ENCODE peak calls at places on chromosomes 12 and 14, in six cellular contexts. B is heart right ventricle, M is psoas muscle, T is body of pancreas, J is stomach, H is vagina. R is an unnamed sample. For H3K4me1, the result is how much of the 10 kb centered on the place peaks cover.

GRCh38 chr12:47988073-47989022 is 15.9 kb downstream of the COL2A1 start:
- DNase-seq in H (no peak), M (no peak), T (no peak), B (no peak), J (no peak), R (no peak)

GRCh38 chr14:44030963-44031362 is 476.1 kb downstream of the FSCB start:
- DNase-seq in B (no peak), T (no peak), M (no peak), H (no peak), J (no peak), R (no peak)

GRCh38 chr12:77070382-77071294 is 5.3 kb upstream of the E2F7 start:
- DNase-seq in T (no peak), B (no peak), J (no peak), M (no peak), H (no peak), R (no peak)

GRCh38 chr12:56358836-56359532 is 923 bp downstream of the STAT2 start:
- DNase-seq in T (no peak), H (no peak), J (no peak), B (no peak), M (no peak), R (no peak)

GRCh38 chr12:22626429-22626828 is 1.5 kb downstream of the ETNK1 start:
- DNase-seq in B (no peak), M (no peak), J (no peak), T (no peak), H (no peak), R (no peak)

GRCh38 chr12:104957388-104958008 is 592 bp downstream of the SLC41A2 start:
- DNase-seq in T (no peak), M (no peak), H (no peak), J (peak), B (peak), R (no peak)

GRCh38 chr12:114685320-114685781 is 1.4 kb upstream of the TBX3 start:
- DNase-seq in M (no peak), J (no peak), H (no peak), T (no peak), B (no peak), R (no peak)

GRCh38 chr12:57166971-57167371 is 19.6 kb upstream of the LRP1-AS start:
- DNase-seq in T (no peak), J (no peak), H (no peak), B (no peak), M (no peak), R (no peak)

GRCh38 chr12:105562727-105563072 is 232.2 kb downstream of the C12orf75 start:
- DNase-seq in J (peak), H (no peak), M (no peak), B (no peak), T (no peak), R (no peak)

GRCh38 chr14:42884100-42884499 is 1277.4 kb downstream of the LRFN5 start:
- DNase-seq in J (no peak), M (no peak), T (no peak), B (no peak), H (no peak), R (no peak)

GRCh38 chr12:124566181-124567034 is 1.0 kb downstream of the NCOR2 start:
- DNase-seq in J (peak), M (peak), B (peak), T (peak), H (peak), R (peak)

GRCh38 chr12:125079084-125079483 is 13.8 kb downstream of the AACS start:
- DNase-seq in J (no peak), M (peak), H (no peak), T (no peak), B (no peak), R (no peak)

GRCh38 chr14:35470775-35471174 is 63.2 kb upstream of the INSM2 start:
- DNase-seq in J (no peak), M (no peak), B (no peak), T (no peak), H (no peak), R (no peak)

GRCh38 chr14:38605193-38606114 is 349.6 kb upstream of the CLEC14A start:
- DNase-seq in H (no peak), B (no peak), T (no peak), J (no peak), M (no peak), R (no peak)

GRCh38 chr12:117499759-117500485 is 138.5 kb upstream of the NOS1 start:
- DNase-seq in T (peak), J (no peak), B (no peak), H (no peak), M (no peak), R (no peak)

GRCh38 chr12:117501066-117501465 is 139.6 kb upstream of the NOS1 start:
- DNase-seq in T (no peak), B (no peak), H (no peak), J (no peak), M (no peak), R (no peak)

GRCh38 chr12:117502633-117503032 is 141.2 kb upstream of the NOS1 start:
- DNase-seq in H (no peak), B (no peak), M (no peak), T (no peak), J (no peak), R (no peak)

GRCh38 chr12:117502233-117502632 is 140.8 kb upstream of the NOS1 start:
- DNase-seq in B (no peak), H (no peak), J (no peak), M (no peak), T (no peak), R (no peak)

GRCh38 chr12:117501470-117501869 is 140.0 kb upstream of the NOS1 start:
- DNase-seq in J (peak), T (peak), M (no peak), B (peak), H (no peak), R (peak)
- H3K4me3 ChIP-seq in J (no peak), T (no peak), M (no peak), B (no peak), H (no peak), R (no peak)

DNA sequence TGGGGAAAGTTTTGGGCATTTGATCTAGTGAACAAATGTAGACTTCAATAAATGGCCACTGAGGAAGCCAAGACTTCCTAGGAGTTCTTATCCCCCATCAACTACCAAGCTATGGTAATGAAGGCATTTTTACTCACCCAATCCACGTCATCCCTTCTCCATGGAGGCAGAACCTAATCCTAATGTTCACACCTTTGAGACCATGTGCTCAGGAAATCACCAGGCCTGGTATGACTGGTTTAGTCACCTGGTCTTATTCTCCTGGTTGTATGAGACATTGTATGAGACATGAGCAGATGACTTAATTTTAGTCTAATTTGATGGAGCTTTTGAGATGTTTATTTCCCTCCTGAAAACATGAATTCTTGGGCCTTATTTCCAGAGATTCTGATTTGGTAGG is 88.6 kb downstream of the PAX9 start:
- DNase-seq in J (no peak), T (no peak), B (no peak), M (no peak), H (no peak), R (no peak)
- H3K4me1 ChIP-seq in J (under half), T (under half), B (under half), M (under half), H (under half), R (under half)

GRCh38 chr14:51507556-51508511 is 143.9 kb upstream of the FRMD6 start:
- DNase-seq in M (peak), H (no peak), J (no peak), B (peak), T (peak), R (peak)
- H3K4me3 ChIP-seq in M (no peak), H (no peak), J (no peak), B (no peak), T (no peak), R (no peak)

GRCh38 chr14:93974833-93975232 is 1.5 kb downstream of the ASB2 start:
- DNase-seq in B (peak), H (no peak), T (no peak), J (no peak), M (peak), R (no peak)

GRCh38 chr14:93975791-93976476 is 436 bp downstream of the ASB2 start:
- DNase-seq in M (peak), B (no peak), J (no peak), T (no peak), H (no peak), R (no peak)

GRCh38 chr14:93973607-93974006 is 2.8 kb downstream of the ASB2 start:
- DNase-seq in T (no peak), B (no peak), H (no peak), J (no peak), M (peak), R (no peak)

GRCh38 chr14:93972618-93973205 is 3.7 kb downstream of the ASB2 start:
- DNase-seq in M (no peak), B (no peak), H (no peak), J (no peak), T (no peak), R (no peak)

GRCh38 chr14:93974299-93974698 is 2.1 kb downstream of the ASB2 start:
- DNase-seq in J (no peak), B (no peak), M (no peak), H (no peak), T (no peak), R (no peak)
- H3K4me1 ChIP-seq in J (under half), B (under half), M (under half), H (under half), T (under half), R (under half)

GRCh38 chr14:20328705-20329104 is 4.4 kb downstream of the CCNB1IP1 start:
- DNase-seq in M (no peak), T (no peak), B (no peak), J (no peak), H (no peak), R (no peak)
- H3K4me3 ChIP-seq in M (no peak), T (no peak), B (no peak), J (no peak), H (no peak), R (no peak)

DNA sequence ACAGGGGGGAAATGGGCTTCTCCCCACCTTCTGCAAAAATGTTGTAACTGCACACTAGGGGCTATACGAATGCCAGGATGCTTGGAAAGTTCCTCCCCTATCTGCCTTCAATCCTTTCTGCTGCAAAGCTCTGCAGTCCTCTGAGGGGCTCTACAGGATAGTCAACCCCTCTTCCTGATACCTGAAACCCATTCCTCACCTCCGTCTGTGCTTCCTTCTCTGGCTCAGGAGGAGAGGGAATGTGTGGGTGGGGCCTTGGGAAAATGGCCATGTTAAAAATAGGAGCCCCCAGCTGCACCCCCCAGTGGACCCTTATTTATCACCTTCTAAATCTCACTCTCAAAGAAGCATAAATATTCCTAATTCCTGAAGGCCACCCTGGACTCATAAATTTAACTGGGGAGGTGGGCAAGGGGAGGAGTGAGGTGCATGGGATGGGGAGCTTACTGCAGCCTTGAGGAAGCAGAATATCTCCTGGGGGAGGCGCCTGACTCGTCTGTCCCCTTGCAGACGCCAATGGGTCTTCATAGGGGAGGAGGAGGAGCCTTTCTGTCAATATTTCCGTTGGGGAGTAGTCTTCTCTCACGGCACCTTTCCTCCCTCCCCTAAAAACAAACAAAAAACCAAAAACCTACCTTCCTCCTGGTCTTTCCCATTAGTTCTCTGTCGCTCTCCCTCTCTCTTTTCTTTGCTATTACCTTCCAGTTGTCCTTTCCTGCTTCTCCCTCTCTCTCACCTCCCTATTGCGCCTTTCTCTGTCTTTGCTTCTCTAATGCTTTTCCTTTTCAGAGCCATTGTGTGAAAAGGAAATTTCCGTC is 6.3 kb downstream of the GPR84 start:
- DNase-seq in B (no peak), H (no peak), M (no peak), T (no peak), J (no peak), R (no peak)
- H3K4me1 ChIP-seq in B (under half), H (under half), M (under half), T (half or more), J (under half), R (under half)

DNA sequence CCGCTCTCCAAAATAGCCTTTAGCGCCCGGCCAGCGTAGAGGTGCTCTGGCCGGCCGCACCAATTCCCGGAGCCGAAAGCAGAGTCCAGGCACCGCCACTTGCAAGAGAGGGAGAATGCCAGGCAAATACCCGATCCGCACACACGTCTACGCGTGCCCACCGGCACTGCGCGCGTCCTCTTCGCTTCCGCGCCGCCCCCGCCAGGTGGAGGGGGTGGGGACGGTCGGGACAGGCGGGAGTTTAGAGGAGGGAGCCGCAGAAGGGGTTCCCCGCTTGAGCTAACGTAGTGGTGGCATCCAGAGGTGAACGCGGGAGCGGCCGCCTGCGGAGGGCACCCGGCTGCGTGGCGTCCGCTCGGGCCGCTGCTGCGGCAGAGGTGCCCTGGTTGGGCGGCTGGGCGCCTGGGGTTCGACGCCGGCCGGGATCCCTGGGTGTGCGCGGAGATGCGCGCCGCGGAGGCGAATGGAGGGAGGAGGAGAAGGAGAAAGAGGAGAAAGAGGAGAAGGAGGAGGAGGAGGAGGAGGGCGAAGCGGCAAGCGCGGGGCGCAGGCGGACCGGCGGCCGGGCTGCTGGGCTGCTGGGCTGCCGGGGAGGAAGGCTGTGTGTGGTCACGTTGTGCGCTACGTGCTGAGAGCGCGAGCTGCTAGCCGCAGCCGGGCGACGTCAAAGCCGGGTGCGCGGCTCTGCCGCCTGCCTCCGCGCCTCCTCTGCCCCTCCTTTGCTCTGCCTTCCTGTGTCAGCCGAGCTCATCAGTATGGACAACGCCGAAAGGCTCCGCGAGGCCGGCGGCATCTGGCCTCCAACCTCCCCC is at the start of gene MDGA2:
- DNase-seq in H (no peak), J (no peak), M (peak), T (no peak), B (no peak), R (no peak)
- H3K4me3 ChIP-seq in H (peak), J (peak), M (peak), T (no peak), B (peak), R (peak)

GRCh38 chr12:81083018-81083417 is 5.1 kb downstream of the ACSS3 start:
- DNase-seq in H (no peak), T (no peak), M (no peak), J (no peak), B (no peak), R (no peak)

GRCh38 chr12:81079280-81080076 is 1.6 kb downstream of the ACSS3 start:
- DNase-seq in H (no peak), B (no peak), M (no peak), T (no peak), J (no peak), R (no peak)

GRCh38 chr12:81081726-81082125 is 3.8 kb downstream of the ACSS3 start:
- DNase-seq in M (no peak), T (no peak), J (no peak), H (no peak), B (no peak), R (no peak)

GRCh38 chr12:81078469-81079196 is 754 bp downstream of the ACSS3 start:
- DNase-seq in M (no peak), H (no peak), B (no peak), J (no peak), T (peak), R (peak)

DNA sequence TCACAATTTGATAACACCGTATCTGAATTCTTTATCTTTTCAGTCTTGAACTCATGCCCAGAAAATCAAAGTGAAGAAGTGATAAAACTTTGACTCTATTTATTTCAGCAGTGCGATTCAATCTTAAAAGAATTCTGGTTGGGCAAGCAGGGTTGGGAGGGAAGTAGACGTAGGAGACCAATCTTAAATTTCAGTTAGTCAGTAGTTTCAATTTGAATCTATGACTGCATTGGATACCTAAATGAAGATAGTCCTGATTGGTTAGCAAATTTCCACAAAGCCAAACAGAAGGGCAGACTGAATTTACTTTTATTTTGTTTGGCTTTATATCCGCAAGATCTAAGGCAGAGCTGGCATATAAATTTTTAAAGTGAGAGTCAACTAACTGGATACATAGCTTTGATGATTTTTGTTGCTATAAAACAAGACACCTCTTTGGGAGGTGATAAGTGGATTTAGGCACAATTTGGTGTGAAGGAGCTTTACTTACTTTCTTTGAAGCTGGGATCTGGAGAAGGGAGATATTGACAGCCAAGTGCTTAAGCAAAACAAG is 2.6 kb downstream of the ACSS3 start:
- DNase-seq in J (no peak), T (no peak), H (no peak), M (no peak), B (no peak), R (no peak)
- H3K4me1 ChIP-seq in J (under half), T (under half), H (under half), M (under half), B (under half), R (under half)